ENCODE peak calls at places on chromosome 16, in six cellular contexts. One of them, this sample, is unnamed.

GRCh38 chr16:51151435-51151950 is 423 bp upstream of the SALL1 start:
- DNase-seq in activated gamma-delta T cell treated with Interleukin-2 at 50 U/mL for 16 hours: no peak
- DNase-seq in AG09319: peak; percentile 64
- DNase-seq in stimulated activated CD4-positive, alpha-beta T cell treated with anti-CD3 and anti-CD28 coated beads, Interleukin-15, amount 100 ng/mL, for 1 hour: no peak
- DNase-seq in left ventricle myocardium inferior: no peak
- DNase-seq in CD4-positive, alpha-beta memory T cell: no peak
- DNase-seq in this sample: no peak

GRCh38 chr16:3774156-3774767 is 56.9 kb upstream of the TRAP1 start:
- DNase-seq in activated gamma-delta T cell treated with Interleukin-2 at 50 U/mL for 16 hours: no peak
- DNase-seq in AG09319: no peak
- DNase-seq in stimulated activated CD4-positive, alpha-beta T cell treated with anti-CD3 and anti-CD28 coated beads, Interleukin-15, amount 100 ng/mL, for 1 hour: no peak
- DNase-seq in left ventricle myocardium inferior: peak; percentile 77
- DNase-seq in CD4-positive, alpha-beta memory T cell: no peak
- DNase-seq in this sample: no peak

GRCh38 chr16:70568601-70569217 is 45.1 kb downstream of the SF3B3 start:
- DNase-seq in activated gamma-delta T cell treated with Interleukin-2 at 50 U/mL for 16 hours: no peak
- DNase-seq in AG09319: no peak
- DNase-seq in stimulated activated CD4-positive, alpha-beta T cell treated with anti-CD3 and anti-CD28 coated beads, Interleukin-15, amount 100 ng/mL, for 1 hour: no peak
- DNase-seq in left ventricle myocardium inferior: no peak
- DNase-seq in CD4-positive, alpha-beta memory T cell: no peak
- DNase-seq in this sample: no peak

GRCh38 chr16:79089735-79090284 is 510.7 kb downstream of the MAF start:
- DNase-seq in activated gamma-delta T cell treated with Interleukin-2 at 50 U/mL for 16 hours: peak; percentile 21
- DNase-seq in AG09319: no peak
- DNase-seq in stimulated activated CD4-positive, alpha-beta T cell treated with anti-CD3 and anti-CD28 coated beads, Interleukin-15, amount 100 ng/mL, for 1 hour: no peak
- DNase-seq in left ventricle myocardium inferior: no peak
- DNase-seq in CD4-positive, alpha-beta memory T cell: peak; percentile 67
- DNase-seq in this sample: no peak

GRCh38 chr16:13909872-13910303 is 10.1 kb upstream of the ERCC4 start:
- DNase-seq in activated gamma-delta T cell treated with Interleukin-2 at 50 U/mL for 16 hours: no peak
- DNase-seq in AG09319: no peak
- DNase-seq in stimulated activated CD4-positive, alpha-beta T cell treated with anti-CD3 and anti-CD28 coated beads, Interleukin-15, amount 100 ng/mL, for 1 hour: no peak
- DNase-seq in left ventricle myocardium inferior: peak; percentile 60
- DNase-seq in CD4-positive, alpha-beta memory T cell: no peak
- DNase-seq in this sample: no peak

GRCh38 chr16:68893710-68894705 is 50.7 kb downstream of the TANGO6 start:
- DNase-seq in activated gamma-delta T cell treated with Interleukin-2 at 50 U/mL for 16 hours: no peak
- DNase-seq in AG09319: no peak
- DNase-seq in stimulated activated CD4-positive, alpha-beta T cell treated with anti-CD3 and anti-CD28 coated beads, Interleukin-15, amount 100 ng/mL, for 1 hour: no peak
- DNase-seq in left ventricle myocardium inferior: peak; percentile 40
- DNase-seq in CD4-positive, alpha-beta memory T cell: no peak
- DNase-seq in this sample: peak; percentile 45

GRCh38 chr16:4729876-4730275 is 4.2 kb downstream of the ANKS3 start:
- DNase-seq in activated gamma-delta T cell treated with Interleukin-2 at 50 U/mL for 16 hours: no peak
- DNase-seq in AG09319: no peak
- DNase-seq in stimulated activated CD4-positive, alpha-beta T cell treated with anti-CD3 and anti-CD28 coated beads, Interleukin-15, amount 100 ng/mL, for 1 hour: no peak
- DNase-seq in left ventricle myocardium inferior: no peak
- DNase-seq in CD4-positive, alpha-beta memory T cell: no peak
- DNase-seq in this sample: no peak

GRCh38 chr16:66275795-66276428 is 90.6 kb upstream of the CDH5 start:
- DNase-seq in activated gamma-delta T cell treated with Interleukin-2 at 50 U/mL for 16 hours: no peak
- DNase-seq in AG09319: no peak
- DNase-seq in stimulated activated CD4-positive, alpha-beta T cell treated with anti-CD3 and anti-CD28 coated beads, Interleukin-15, amount 100 ng/mL, for 1 hour: no peak
- DNase-seq in left ventricle myocardium inferior: no peak
- DNase-seq in CD4-positive, alpha-beta memory T cell: no peak
- DNase-seq in this sample: peak; percentile 34

GRCh38 chr16:85663891-85664321 is 24.8 kb downstream of the GINS2 start:
- DNase-seq in activated gamma-delta T cell treated with Interleukin-2 at 50 U/mL for 16 hours: no peak
- DNase-seq in AG09319: no peak
- DNase-seq in stimulated activated CD4-positive, alpha-beta T cell treated with anti-CD3 and anti-CD28 coated beads, Interleukin-15, amount 100 ng/mL, for 1 hour: no peak
- DNase-seq in left ventricle myocardium inferior: peak; percentile 20
- DNase-seq in CD4-positive, alpha-beta memory T cell: no peak
- DNase-seq in this sample: no peak

GRCh38 chr16:8887952-8888560 is 5.9 kb downstream of the LITAFD start:
- DNase-seq in activated gamma-delta T cell treated with Interleukin-2 at 50 U/mL for 16 hours: no peak
- DNase-seq in AG09319: no peak
- DNase-seq in stimulated activated CD4-positive, alpha-beta T cell treated with anti-CD3 and anti-CD28 coated beads, Interleukin-15, amount 100 ng/mL, for 1 hour: no peak
- DNase-seq in left ventricle myocardium inferior: peak; percentile 85
- DNase-seq in CD4-positive, alpha-beta memory T cell: no peak
- DNase-seq in this sample: no peak

This sample was measured in mesothelial cell of epicardium.